ENCODE peak calls at places on chromosomes 16 and 17, in six cellular contexts. Q, L, K, R, M and J are unnamed samples.

GRCh38 chr17:16322636-16323035 is 30.6 kb downstream of the CENPV start:
- DNase-seq in Q (no peak), L (no peak), K (no peak), R (no peak), M (no peak), J (no peak)

GRCh38 chr17:4199818-4200402 is 56.9 kb downstream of the CYB5D2 start:
- DNase-seq in Q (peak), L (no peak), K (no peak), R (no peak), M (no peak), J (peak)

GRCh38 chr17:34248807-34249496 is 6.1 kb upstream of the CCL2 start:
- DNase-seq in Q (no peak), L (no peak), K (no peak), R (no peak), M (no peak), J (no peak)

GRCh38 chr17:47730681-47731080 is 2.4 kb upstream of the TBX21 start:
- DNase-seq in Q (no peak), L (no peak), K (no peak), R (no peak), M (no peak), J (no peak)

GRCh38 chr17:44867841-44868240 is 20.2 kb downstream of the HIGD1B start:
- DNase-seq in Q (no peak), L (no peak), K (no peak), R (no peak), M (no peak), J (no peak)

GRCh38 chr17:81550830-81551457 is 1.2 kb downstream of the FAAP100 start:
- DNase-seq in Q (no peak), L (no peak), K (no peak), R (no peak), M (no peak), J (no peak)

GRCh38 chr17:66542183-66542966 is 240.0 kb downstream of the PRKCA start:
- DNase-seq in Q (no peak), L (no peak), K (no peak), R (no peak), M (no peak), J (peak)

GRCh38 chr16:63613701-63614100 is 1508.2 kb downstream of the CDH11 start:
- DNase-seq in Q (peak), L (no peak), K (no peak), R (no peak), M (no peak), J (no peak)

GRCh38 chr17:48723555-48724239 is 712 bp downstream of the PRAC2 start:
- DNase-seq in Q (no peak), L (no peak), K (peak), R (peak), M (peak), J (no peak)

GRCh38 chr16:4270595-4270994 is 2.2 kb downstream of the TFAP4 start:
- DNase-seq in Q (no peak), L (no peak), K (no peak), R (no peak), M (no peak), J (no peak)

GRCh38 chr16:4272114-4272954 is 489 bp downstream of the TFAP4 start:
- DNase-seq in Q (peak), L (peak), K (peak), R (peak), M (peak), J (peak)

GRCh38 chr16:4273858-4274291 is 1.1 kb upstream of the TFAP4 start:
- DNase-seq in Q (peak), L (peak), K (peak), R (peak), M (peak), J (no peak)

GRCh38 chr16:4270091-4270490 is 2.7 kb downstream of the TFAP4 start:
- DNase-seq in Q (no peak), L (no peak), K (no peak), R (no peak), M (no peak), J (no peak)

GRCh38 chr16:4271176-4272113 is 1.4 kb downstream of the TFAP4 start:
- DNase-seq in Q (peak), L (peak), K (peak), R (peak), M (peak), J (peak)
- TF ChIP-seq EP300 in Q (no peak), L (no peak), K (no peak), R (no peak), M (no peak), J (no peak)

DNA sequence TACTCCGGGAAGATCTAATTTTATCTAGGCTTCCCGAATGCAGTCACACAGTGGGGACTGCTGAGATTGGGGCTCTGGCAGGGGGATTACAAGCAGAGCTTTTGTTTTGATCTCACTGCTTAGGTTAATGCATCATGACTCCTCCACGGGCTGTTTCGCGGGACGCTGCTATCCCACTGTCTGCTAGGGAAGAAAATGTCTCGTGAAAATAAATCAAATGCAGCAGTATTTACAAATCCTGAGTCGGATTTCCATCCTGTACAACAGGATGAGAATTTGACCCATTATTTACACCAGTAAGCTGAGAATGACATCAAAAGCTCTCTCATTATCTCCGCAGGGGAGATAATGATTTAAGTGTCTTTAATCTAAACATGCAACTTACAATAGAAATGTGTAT is 83.7 kb downstream of the CDH11 start:
- DNase-seq in Q (no peak), L (no peak), K (no peak), R (no peak), M (no peak), J (no peak)
- TF ChIP-seq EP300 in Q (no peak), L (no peak), K (no peak), R (no peak), M (no peak), J (no peak)

DNA sequence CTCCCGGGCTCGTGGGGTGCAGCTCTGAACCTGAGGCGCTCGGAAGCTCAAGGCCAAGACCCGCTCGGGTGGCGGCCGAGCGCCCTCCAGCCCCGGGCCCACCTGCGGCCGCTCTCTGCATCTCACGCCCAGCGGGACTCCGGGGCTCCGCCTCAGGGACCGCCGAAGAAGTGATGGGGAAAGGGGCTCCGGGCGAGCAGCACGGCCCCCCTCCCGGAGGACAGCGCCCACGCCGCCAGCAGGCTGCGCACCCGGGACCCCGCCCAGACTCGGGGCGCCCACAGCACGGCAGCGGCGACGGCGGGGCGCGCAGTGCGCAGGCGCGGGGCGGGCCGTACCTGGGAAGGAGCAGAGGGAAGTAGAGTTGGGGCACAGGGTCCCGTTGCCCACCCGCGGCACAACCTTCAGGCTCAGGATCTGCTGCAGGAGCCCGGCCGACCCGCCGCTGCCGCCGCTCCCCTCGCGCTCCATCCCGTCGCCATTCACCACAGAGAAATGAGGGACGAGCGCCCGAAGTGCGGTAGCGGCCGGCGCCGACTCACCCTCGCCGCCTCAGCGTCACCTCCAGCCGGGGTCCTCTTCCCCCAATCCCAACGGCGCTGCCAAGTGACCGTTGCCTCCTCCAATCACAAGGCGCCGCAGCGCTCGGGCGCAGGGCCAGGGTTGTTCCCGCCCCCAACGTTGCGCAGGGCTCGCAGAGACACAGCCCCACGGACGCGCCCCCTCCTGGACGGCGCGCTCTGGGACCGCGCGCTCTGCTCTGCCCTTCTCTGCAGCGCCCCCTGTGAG is at the start of gene TMEM170A:
- DNase-seq in Q (peak), L (peak), K (peak), R (peak), M (peak), J (peak)
- TF ChIP-seq EP300 in Q (no peak), L (no peak), K (no peak), R (no peak), M (no peak), J (peak)

GRCh38 chr16:84116720-84117481 is at the start of gene MBTPS1:
- DNase-seq in Q (peak), L (peak), K (peak), R (peak), M (peak), J (peak)
- TF ChIP-seq EP300 in Q (no peak), L (no peak), K (no peak), R (no peak), M (no peak), J (no peak)

GRCh38 chr17:54968259-54968953 is at the start of the genes COX11 and STXBP4:
- DNase-seq in Q (peak), L (peak), K (peak), R (peak), M (peak), J (peak)
- TF ChIP-seq EP300 in Q (no peak), L (no peak), K (no peak), R (no peak), M (no peak), J (no peak)